ENCODE peak calls at places on chromosome 10, in four cellular contexts. H, X, T and M are unnamed samples.

GRCh38 chr10:10209152-10209551 is 808.5 kb upstream of the CELF2 start:
- DNase-seq in H (peak), X (peak), T (no peak), M (no peak)

GRCh38 chr10:17353568-17353967 is 100.8 kb downstream of the ST8SIA6 start:
- DNase-seq in H (no peak), X (peak), T (no peak), M (no peak)

GRCh38 chr10:13221572-13221971 is 12.6 kb downstream of the UCMA start:
- DNase-seq in H (no peak), X (no peak), T (no peak), M (no peak)

GRCh38 chr10:102289356-102289755 is 44.0 kb downstream of the GBF1 start:
- DNase-seq in H (no peak), X (no peak), T (no peak), M (no peak)

GRCh38 chr10:102120987-102121738 is 995 bp upstream of the LDB1 start:
- DNase-seq in H (peak), X (no peak), T (peak), M (peak)

GRCh38 chr10:7817984-7818294 is 366 bp upstream of the TAF3 start:
- DNase-seq in H (no peak), X (no peak), T (no peak), M (no peak)

GRCh38 chr10:102225646-102226541 is at the start of gene ELOVL3:
- DNase-seq in H (peak), X (peak), T (peak), M (peak)

GRCh38 chr10:22570733-22571430 is 143.5 kb downstream of the PIP4K2A start:
- DNase-seq in H (no peak), X (no peak), T (peak), M (no peak)

GRCh38 chr10:29681700-29682444 is 47.1 kb upstream of the SVIL start:
- DNase-seq in H (peak), X (peak), T (peak), M (no peak)

GRCh38 chr10:124624456-124624855 is 119.7 kb downstream of the FAM53B start:
- DNase-seq in H (no peak), X (no peak), T (no peak), M (no peak)

GRCh38 chr10:48509974-48510692 is 94.7 kb downstream of the ARHGAP22 start:
- DNase-seq in H (no peak), X (peak), T (no peak), M (no peak)

GRCh38 chr10:15877836-15878576 is 17.7 kb upstream of the MINDY3 start:
- DNase-seq in H (no peak), X (no peak), T (no peak), M (no peak)

GRCh38 chr10:99709480-99710229 is 22.3 kb downstream of the COX15 start:
- DNase-seq in H (no peak), X (no peak), T (no peak), M (no peak)

GRCh38 chr10:71316081-71316785 is 2.8 kb upstream of the SLC29A3 start:
- DNase-seq in H (no peak), X (no peak), T (no peak), M (no peak)

GRCh38 chr10:86385806-86386205 is 19.2 kb upstream of the GRID1 start:
- DNase-seq in H (peak), X (peak), T (no peak), M (no peak)

GRCh38 chr10:79487296-79488194 is 24.8 kb upstream of the EIF5AL1 start:
- DNase-seq in H (peak), X (peak), T (peak), M (no peak)

GRCh38 chr10:110488124-110488681 is 9.5 kb upstream of the DUSP5 start:
- DNase-seq in H (no peak), X (no peak), T (no peak), M (no peak)

GRCh38 chr10:33335550-33335799 is 1.0 kb upstream of the NRP1 start:
- DNase-seq in H (no peak), X (no peak), T (no peak), M (no peak)

GRCh38 chr10:58322072-58322834 is 12.6 kb upstream of the UBE2D1 start:
- DNase-seq in H (peak), X (peak), T (no peak), M (no peak)

GRCh38 chr10:105149371-105149871 is 508.3 kb downstream of the SORCS3 start:
- DNase-seq in H (no peak), X (peak), T (no peak), M (no peak)

GRCh38 chr10:90602815-90603600 is 254.8 kb downstream of the HTR7 start:
- DNase-seq in H (no peak), X (peak), T (no peak), M (no peak)

GRCh38 chr10:35083242-35083641 is 6.9 kb downstream of the CUL2 start:
- DNase-seq in H (no peak), X (no peak), T (no peak), M (no peak)

GRCh38 chr10:12681250-12681649 is 320.3 kb downstream of the CCDC3 start:
- DNase-seq in H (no peak), X (no peak), T (no peak), M (no peak)

GRCh38 chr10:125112697-125113494 is 47.5 kb downstream of the CTBP2 start:
- DNase-seq in H (no peak), X (no peak), T (no peak), M (no peak)

DNA sequence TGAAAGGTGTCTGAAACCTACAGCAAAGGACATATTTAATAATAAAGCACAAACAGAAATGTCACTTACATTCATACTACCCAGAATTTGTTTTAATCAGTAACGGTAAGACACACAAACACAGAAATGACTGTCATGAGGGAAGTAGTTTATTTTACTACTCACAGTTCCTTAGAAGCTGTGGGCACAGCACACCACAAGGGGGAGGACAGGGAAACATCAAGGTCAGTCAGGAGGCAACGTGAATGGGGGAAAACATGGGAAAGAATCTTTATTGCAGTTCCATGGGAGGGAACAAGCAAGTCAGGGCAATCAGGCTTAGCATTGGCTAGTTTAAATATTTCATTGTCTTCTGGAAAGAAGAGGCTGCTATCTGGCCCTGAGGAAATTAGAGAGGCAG is 123.8 kb upstream of the PDSS1 start:
- DNase-seq in H (no peak), X (peak), T (no peak), M (no peak)
- TF ChIP-seq CTCF in H (no peak), X (no peak), T (no peak), M (no peak)

GRCh38 chr10:1103551-1103950 is 47.4 kb downstream of the WDR37 start:
- DNase-seq in H (no peak), X (no peak), T (no peak), M (no peak)
- TF ChIP-seq CTCF in H (no peak), X (no peak), T (no peak), M (no peak)

DNA sequence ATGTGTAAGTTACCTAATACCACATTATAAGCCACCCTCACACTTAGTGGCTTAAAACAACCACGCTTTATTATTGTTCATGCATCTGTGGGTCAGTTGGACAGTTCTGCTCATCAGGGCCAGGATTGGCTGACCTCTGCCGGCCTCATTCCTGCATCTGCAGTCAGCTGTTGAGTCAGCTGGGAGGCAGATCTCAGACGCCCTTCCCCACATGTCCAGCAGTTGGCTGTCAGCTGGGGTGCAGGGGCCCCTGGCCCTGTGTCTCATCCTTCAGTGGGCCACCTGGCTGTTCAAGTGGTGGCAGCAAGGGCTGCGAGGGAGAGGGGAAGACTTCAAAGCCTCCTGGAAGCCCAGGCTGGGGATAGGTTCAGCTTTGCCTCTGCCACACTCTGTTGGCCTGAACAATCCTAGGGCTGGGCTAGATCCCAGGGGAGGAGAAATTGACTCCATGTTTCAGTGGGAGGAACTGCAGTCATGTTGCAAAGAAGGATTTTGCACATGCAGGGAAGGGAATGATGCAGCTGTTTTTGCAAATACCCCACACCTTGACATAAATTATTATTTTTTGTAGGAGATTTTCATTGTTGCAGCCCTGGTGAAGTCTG is 33.1 kb downstream of the TACR2 start:
- DNase-seq in H (no peak), X (no peak), T (no peak), M (no peak)
- TF ChIP-seq CTCF in H (no peak), X (no peak), T (no peak), M (no peak)

GRCh38 chr10:122981066-122981464 is 864 bp downstream of the PSTK start:
- DNase-seq in H (no peak), X (peak), T (no peak), M (no peak)
- TF ChIP-seq CTCF in H (no peak), X (peak), T (no peak), M (peak)

GRCh38 chr10:119725550-119726290 is at the start of gene INPP5F:
- DNase-seq in H (peak), X (peak), T (peak), M (peak)
- TF ChIP-seq CTCF in H (peak), X (peak), T (no peak), M (no peak)

DNA sequence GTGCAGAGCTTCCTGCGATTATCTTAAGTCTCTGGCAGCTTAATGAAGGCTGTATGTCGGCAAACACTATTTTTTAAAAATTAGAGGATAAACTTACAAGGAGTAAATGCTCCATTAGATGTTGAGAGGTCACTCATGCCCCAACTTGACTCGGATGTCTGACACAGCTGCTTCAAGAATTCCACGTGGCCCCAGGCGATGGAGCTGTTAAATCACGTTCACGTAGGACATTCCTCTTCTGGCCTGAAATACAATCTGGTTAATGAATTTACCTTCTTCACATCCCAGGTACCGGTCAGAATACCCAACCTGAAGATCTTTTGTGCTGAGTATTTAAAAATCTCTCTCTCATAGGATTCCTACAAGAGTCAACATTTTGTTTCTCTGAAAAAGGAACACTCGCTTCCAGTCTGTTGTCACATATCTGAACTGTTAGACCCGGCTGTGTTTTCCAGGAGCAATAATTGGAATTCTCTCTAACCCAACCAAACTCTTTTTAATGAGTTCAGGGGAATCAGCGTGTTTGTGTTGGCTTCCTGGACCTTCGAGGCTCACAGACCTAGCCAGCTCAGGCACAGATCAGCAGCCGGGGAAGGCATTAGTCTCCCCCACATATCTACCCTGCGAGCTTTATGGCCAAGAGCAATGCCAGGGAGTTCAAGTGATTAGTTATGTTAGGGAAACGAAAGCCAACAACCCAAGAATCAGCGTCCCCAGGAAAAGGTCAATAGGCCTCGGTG is 285.0 kb downstream of the FGFR2 start:
- DNase-seq in H (no peak), X (peak), T (no peak), M (no peak)
- TF ChIP-seq CTCF in H (no peak), X (no peak), T (no peak), M (no peak)

GRCh38 chr10:107011992-107012391 is 152.5 kb downstream of the SORCS1 start:
- DNase-seq in H (no peak), X (no peak), T (no peak), M (no peak)

GRCh38 chr10:107013258-107014001 is 151.1 kb downstream of the SORCS1 start:
- DNase-seq in H (no peak), X (no peak), T (no peak), M (no peak)

GRCh38 chr10:107011113-107011512 is 153.4 kb downstream of the SORCS1 start:
- DNase-seq in H (no peak), X (peak), T (no peak), M (no peak)
- TF ChIP-seq CTCF in H (no peak), X (no peak), T (no peak), M (no peak)

GRCh38 chr10:50552771-50553535 is 70.8 kb downstream of the SGMS1 start:
- DNase-seq in H (no peak), X (peak), T (peak), M (no peak)
- TF ChIP-seq CTCF in H (no peak), X (peak), T (no peak), M (no peak)

GRCh38 chr10:93415693-93416092 is 66.4 kb downstream of the MYOF start:
- DNase-seq in H (no peak), X (no peak), T (no peak), M (no peak)
- TF ChIP-seq CTCF in H (no peak), X (no peak), T (no peak), M (peak)

GRCh38 chr10:97784200-97784811 is 12.5 kb upstream of the SFRP5 start:
- DNase-seq in H (peak), X (no peak), T (no peak), M (no peak)
- TF ChIP-seq CTCF in H (no peak), X (no peak), T (no peak), M (no peak)